ENCODE peak calls at places on chromosomes 1 and 21, in nine cellular contexts. I, P, X, A, O, E, L, N and U are unnamed samples.
A peak's percentile ranks its signal among the peaks of the same experiment; 100 is the strongest.

GRCh38 chr1:190262538-190262937 is 215.1 kb downstream of the BRINP3 start:
- DNase-seq in I (no peak), P (no peak), X (no peak), A (no peak), O (no peak), E (no peak), L (no peak), N (no peak), U (no peak)

GRCh38 chr1:9833632-9834031 is 9.9 kb upstream of the CLSTN1 start:
- DNase-seq in I (no peak), P (no peak), X (no peak), A (no peak), O (no peak), E (no peak), L (no peak), N (no peak), U (no peak)

GRCh38 chr1:197994907-197995407 is 77.8 kb downstream of the LHX9 start:
- DNase-seq in I (no peak), P (no peak), X (peak; percentile 76), A (no peak), O (no peak), E (no peak), L (no peak), N (peak; percentile 50), U (no peak)

GRCh38 chr1:2290595-2291510 is 62.7 kb downstream of the SKI start:
- DNase-seq in I (peak; percentile 98), P (peak; percentile 77), X (no peak), A (peak; percentile 55), O (peak; percentile 95), E (peak; percentile 56), L (peak; percentile 73), N (peak; percentile 57), U (peak; percentile 98)

GRCh38 chr21:42681296-42682206 is 28.1 kb downstream of the PDE9A start:
- DNase-seq in I (no peak), P (no peak), X (no peak), A (no peak), O (no peak), E (no peak), L (no peak), N (no peak), U (no peak)

GRCh38 chr1:6961289-6961688 is 176.0 kb downstream of the CAMTA1 start:
- DNase-seq in I (no peak), P (no peak), X (no peak), A (no peak), O (no peak), E (no peak), L (no peak), N (no peak), U (no peak)

GRCh38 chr1:107795994-107796393 is 169.0 kb downstream of the VAV3 start:
- DNase-seq in I (no peak), P (no peak), X (no peak), A (peak; percentile 42), O (no peak), E (no peak), L (no peak), N (no peak), U (no peak)

GRCh38 chr1:157993179-157994080 is at the start of gene KIRREL1:
- DNase-seq in I (peak; percentile 74), P (peak; percentile 44), X (no peak), A (no peak), O (peak; percentile 72), E (no peak), L (no peak), N (no peak), U (peak; percentile 80)

GRCh38 chr1:29682918-29683314 is 446.6 kb downstream of the PTPRU start:
- DNase-seq in I (peak; percentile 34), P (peak; percentile 92), X (no peak), A (no peak), O (no peak), E (no peak), L (no peak), N (no peak), U (peak; percentile 18)

GRCh38 chr1:165288301-165289120 is 68.0 kb downstream of the LMX1A start:
- DNase-seq in I (no peak), P (peak; percentile 50), X (no peak), A (no peak), O (no peak), E (no peak), L (no peak), N (no peak), U (no peak)

GRCh38 chr1:212566522-212567479 is 41.8 kb upstream of the ATF3 start:
- DNase-seq in I (peak; percentile 57), P (peak; percentile 40), X (peak; percentile 14), A (peak; percentile 56), O (peak; percentile 45), E (peak; percentile 32), L (peak; percentile 48), N (peak; percentile 51), U (peak; percentile 79)

GRCh38 chr21:45869121-45870007 is 112.2 kb upstream of the COL6A1 start:
- DNase-seq in I (peak; percentile 45), P (no peak), X (no peak), A (no peak), O (peak; percentile 61), E (no peak), L (no peak), N (no peak), U (peak; percentile 83)

GRCh38 chr1:245045087-245045881 is 109.5 kb upstream of the KIF26B start:
- DNase-seq in I (peak; percentile 42), P (no peak), X (peak; percentile 98), A (no peak), O (no peak), E (peak; percentile 28), L (no peak), N (no peak), U (no peak)

GRCh38 chr1:30908886-30909777 is 574 bp upstream of the SDC3 start:
- DNase-seq in I (no peak), P (no peak), X (no peak), A (no peak), O (no peak), E (no peak), L (no peak), N (no peak), U (no peak)

GRCh38 chr1:159197767-159198557 is 6.7 kb upstream of the ACKR1 start:
- DNase-seq in I (peak; percentile 85), P (peak; percentile 62), X (peak; percentile 46), A (peak; percentile 68), O (peak; percentile 63), E (peak; percentile 43), L (peak; percentile 4), N (no peak), U (peak; percentile 72)

GRCh38 chr1:246748867-246749266 is 24.7 kb downstream of the SCCPDH start:
- DNase-seq in I (no peak), P (no peak), X (no peak), A (no peak), O (no peak), E (no peak), L (no peak), N (peak; percentile 73), U (peak; percentile 27)

GRCh38 chr1:181849071-181849470 is 212.4 kb downstream of the ZNF648 start:
- DNase-seq in I (no peak), P (no peak), X (no peak), A (no peak), O (no peak), E (no peak), L (no peak), N (no peak), U (no peak)

GRCh38 chr1:30188329-30188728 is 535.1 kb downstream of the MATN1 start:
- DNase-seq in I (no peak), P (no peak), X (no peak), A (no peak), O (no peak), E (no peak), L (no peak), N (no peak), U (no peak)

GRCh38 chr1:88035578-88035977 is 648.5 kb upstream of the PKN2 start:
- DNase-seq in I (no peak), P (no peak), X (no peak), A (no peak), O (no peak), E (no peak), L (no peak), N (no peak), U (no peak)

GRCh38 chr21:43574741-43575465 is 84.4 kb downstream of the HSF2BP start:
- DNase-seq in I (no peak), P (no peak), X (no peak), A (no peak), O (no peak), E (no peak), L (no peak), N (no peak), U (no peak)

GRCh38 chr1:243396876-243397275 is 141.0 kb downstream of the SDCCAG8 start:
- DNase-seq in I (no peak), P (no peak), X (no peak), A (no peak), O (no peak), E (no peak), L (no peak), N (no peak), U (no peak)

GRCh38 chr1:68087184-68087583 is 36.8 kb upstream of the DIRAS3 start:
- DNase-seq in I (peak; percentile 31), P (no peak), X (no peak), A (no peak), O (no peak), E (no peak), L (no peak), N (no peak), U (peak; percentile 43)

GRCh38 chr1:17572264-17572985 is 32.9 kb downstream of the ARHGEF10L start:
- DNase-seq in I (no peak), P (no peak), X (no peak), A (peak; percentile 54), O (no peak), E (no peak), L (no peak), N (no peak), U (no peak)

GRCh38 chr1:160307455-160307854 is 22.5 kb upstream of the PEX19 start:
- DNase-seq in I (no peak), P (no peak), X (no peak), A (peak; percentile 75), O (no peak), E (no peak), L (no peak), N (no peak), U (peak; percentile 38)

GRCh38 chr1:67308136-67308535 is 463 bp downstream of the IL12RB2 start:
- DNase-seq in I (no peak), P (no peak), X (no peak), A (no peak), O (no peak), E (no peak), L (no peak), N (no peak), U (no peak)

GRCh38 chr1:178465011-178465410 is 31.8 kb downstream of the CLEC20A start:
- DNase-seq in I (peak; percentile 52), P (no peak), X (no peak), A (no peak), O (no peak), E (no peak), L (no peak), N (no peak), U (peak; percentile 74)

GRCh38 chr1:193123751-193124150 is 1.9 kb downstream of the CDC73 start:
- DNase-seq in I (no peak), P (no peak), X (no peak), A (no peak), O (no peak), E (no peak), L (no peak), N (no peak), U (no peak)